ENCODE peak calls at places on chromosomes 2 and 18, in four cellular contexts. One of them, this sample, is unnamed.
A peak's percentile ranks its signal among the peaks of the same experiment; 100 is the strongest.

GRCh38 chr2:25690058-25690457 is 16.7 kb upstream of the DTNB start:
- DNase-seq in HL-60: no peak
- DNase-seq in K562: no peak
- DNase-seq in GM12891: no peak
- DNase-seq in this sample: no peak

GRCh38 chr2:19722486-19723420 is 179.0 kb downstream of the TTC32 start:
- DNase-seq in HL-60: no peak
- DNase-seq in K562: no peak
- DNase-seq in GM12891: no peak
- DNase-seq in this sample: no peak

GRCh38 chr2:235330775-235331438 is 162.9 kb upstream of the AGAP1 start:
- DNase-seq in GM12891: no peak
- DNase-seq in HL-60: no peak
- DNase-seq in K562: no peak
- DNase-seq in this sample: no peak

GRCh38 chr18:6546229-6546628 is 131.5 kb upstream of the L3MBTL4 start:
- DNase-seq in GM12891: no peak
- DNase-seq in K562: no peak
- DNase-seq in HL-60: no peak
- DNase-seq in this sample: no peak

GRCh38 chr18:59546164-59546563 is 151.1 kb downstream of the CCBE1 start:
- DNase-seq in K562: peak; percentile 69
- DNase-seq in GM12891: no peak
- DNase-seq in HL-60: no peak
- DNase-seq in this sample: no peak

GRCh38 chr2:205835251-205835900 is 153.1 kb downstream of the NRP2 start:
- DNase-seq in HL-60: no peak
- DNase-seq in GM12891: no peak
- DNase-seq in K562: no peak
- DNase-seq in this sample: no peak

GRCh38 chr2:223601932-223602676 is at the start of gene SCG2:
- DNase-seq in HL-60: peak; percentile 25
- DNase-seq in GM12891: peak; percentile 13
- DNase-seq in K562: peak; percentile 51
- DNase-seq in this sample: no peak

GRCh38 chr2:223076573-223076972 is 24.6 kb downstream of the KCNE4 start:
- DNase-seq in GM12891: no peak
- DNase-seq in K562: no peak
- DNase-seq in HL-60: no peak
- DNase-seq in this sample: no peak

GRCh38 chr2:19312949-19313348 is 45.5 kb downstream of the OSR1 start:
- DNase-seq in GM12891: no peak
- DNase-seq in K562: no peak
- DNase-seq in HL-60: no peak
- DNase-seq in this sample: no peak

GRCh38 chr2:22281033-22281432 is 1103.9 kb upstream of the KLHL29 start:
- DNase-seq in HL-60: peak; percentile 82
- DNase-seq in GM12891: no peak
- DNase-seq in K562: no peak
- DNase-seq in this sample: no peak

GRCh38 chr2:22276696-22277095 is 1108.3 kb upstream of the KLHL29 start:
- DNase-seq in GM12891: no peak
- DNase-seq in K562: no peak
- DNase-seq in HL-60: peak; percentile 65
- DNase-seq in this sample: peak; percentile 1

GRCh38 chr2:22282902-22283301 is 1102.1 kb upstream of the KLHL29 start:
- DNase-seq in HL-60: no peak
- DNase-seq in K562: no peak
- DNase-seq in GM12891: no peak
- DNase-seq in this sample: no peak

GRCh38 chr2:22282215-22282614 is 1102.8 kb upstream of the KLHL29 start:
- DNase-seq in GM12891: no peak
- DNase-seq in K562: no peak
- DNase-seq in HL-60: peak; percentile 79
- DNase-seq in this sample: no peak
- TF ChIP-seq SPI1 in GM12891: no peak
- TF ChIP-seq SPI1 in K562: no peak
- TF ChIP-seq SPI1 in HL-60: no peak
- TF ChIP-seq SPI1 in this sample: no peak

DNA sequence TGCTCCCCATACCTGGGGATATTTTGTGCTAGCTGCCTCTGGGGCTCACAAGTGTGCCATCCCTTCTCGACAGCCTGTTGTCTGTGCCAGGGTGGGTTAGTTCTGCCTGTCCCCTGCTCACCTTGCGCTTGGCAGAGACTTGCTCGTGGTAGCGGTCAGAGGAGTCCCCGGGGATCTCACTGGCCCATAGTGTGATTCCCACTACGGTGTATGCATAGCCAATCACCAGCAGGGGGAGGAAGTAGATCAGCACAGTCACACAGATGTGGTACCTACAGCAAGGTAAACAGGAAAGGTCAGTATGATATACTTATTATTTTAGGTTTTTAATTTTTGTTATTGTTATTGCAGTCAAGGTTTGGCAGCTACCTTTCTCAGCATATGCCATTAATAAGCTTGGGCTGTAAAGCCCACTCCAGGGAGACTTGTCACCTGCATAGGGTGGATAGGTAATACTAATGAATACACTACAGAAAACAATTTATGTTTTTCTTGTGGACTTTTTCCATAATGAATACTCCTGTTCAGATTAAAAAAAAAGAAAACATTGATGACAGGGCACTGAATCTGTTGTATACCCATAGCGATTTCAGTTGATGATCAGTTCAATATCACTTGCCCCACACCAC is 95.2 kb downstream of the POLE4 start:
- DNase-seq in K562: peak; percentile 53
- DNase-seq in GM12891: no peak
- DNase-seq in HL-60: no peak
- DNase-seq in this sample: peak; percentile 69
- TF ChIP-seq SPI1 in K562: no peak
- TF ChIP-seq SPI1 in GM12891: peak; percentile 9
- TF ChIP-seq SPI1 in HL-60: no peak
- TF ChIP-seq SPI1 in this sample: no peak

GRCh38 chr2:85631316-85631715 is 15.3 kb downstream of the USP39 start:
- DNase-seq in GM12891: no peak
- DNase-seq in HL-60: no peak
- DNase-seq in K562: no peak
- DNase-seq in this sample: no peak

GRCh38 chr2:85623991-85624390 is 8.0 kb downstream of the USP39 start:
- DNase-seq in K562: no peak
- DNase-seq in GM12891: no peak
- DNase-seq in HL-60: no peak
- DNase-seq in this sample: no peak

GRCh38 chr2:85628658-85629057 is 12.7 kb downstream of the USP39 start:
- DNase-seq in K562: no peak
- DNase-seq in GM12891: no peak
- DNase-seq in HL-60: no peak
- DNase-seq in this sample: no peak
- TF ChIP-seq SPI1 in K562: no peak
- TF ChIP-seq SPI1 in GM12891: peak; percentile 69
- TF ChIP-seq SPI1 in HL-60: peak; percentile 45
- TF ChIP-seq SPI1 in this sample: peak; percentile 47

GRCh38 chr18:74524097-74524496 is 10.2 kb upstream of the CNDP1 start:
- DNase-seq in GM12891: no peak
- DNase-seq in K562: no peak
- DNase-seq in HL-60: no peak
- DNase-seq in this sample: no peak

GRCh38 chr18:74528478-74528877 is 5.8 kb upstream of the CNDP1 start:
- DNase-seq in K562: no peak
- DNase-seq in HL-60: no peak
- DNase-seq in GM12891: no peak
- DNase-seq in this sample: no peak

GRCh38 chr18:74522635-74523548 is 11.4 kb upstream of the CNDP1 start:
- DNase-seq in K562: no peak
- DNase-seq in HL-60: no peak
- DNase-seq in GM12891: no peak
- DNase-seq in this sample: no peak

GRCh38 chr18:74526478-74526877 is 7.8 kb upstream of the CNDP1 start:
- DNase-seq in K562: no peak
- DNase-seq in GM12891: no peak
- DNase-seq in HL-60: no peak
- DNase-seq in this sample: no peak

GRCh38 chr18:74525741-74526140 is 8.6 kb upstream of the CNDP1 start:
- DNase-seq in GM12891: no peak
- DNase-seq in HL-60: no peak
- DNase-seq in K562: no peak
- DNase-seq in this sample: no peak
- TF ChIP-seq SPI1 in GM12891: no peak
- TF ChIP-seq SPI1 in HL-60: no peak
- TF ChIP-seq SPI1 in K562: no peak
- TF ChIP-seq SPI1 in this sample: no peak

GRCh38 chr2:30865892-30866681 is 58.8 kb upstream of the CAPN13 start:
- DNase-seq in GM12891: no peak
- DNase-seq in HL-60: peak; percentile 29
- DNase-seq in K562: no peak
- DNase-seq in this sample: no peak
- TF ChIP-seq SPI1 in GM12891: no peak
- TF ChIP-seq SPI1 in HL-60: peak; percentile 70
- TF ChIP-seq SPI1 in K562: no peak
- TF ChIP-seq SPI1 in this sample: no peak

GRCh38 chr2:113178891-113179290 is 5.1 kb downstream of the PSD4 start:
- DNase-seq in K562: no peak
- DNase-seq in GM12891: no peak
- DNase-seq in HL-60: no peak
- DNase-seq in this sample: no peak
- TF ChIP-seq SPI1 in K562: no peak
- TF ChIP-seq SPI1 in GM12891: no peak
- TF ChIP-seq SPI1 in HL-60: no peak
- TF ChIP-seq SPI1 in this sample: no peak

GRCh38 chr2:10252651-10253050 is 50.1 kb upstream of the HPCAL1 start:
- DNase-seq in GM12891: no peak
- DNase-seq in HL-60: no peak
- DNase-seq in K562: no peak
- DNase-seq in this sample: no peak

GRCh38 chr2:10253596-10254372 is 48.9 kb upstream of the HPCAL1 start:
- DNase-seq in K562: peak; percentile 86
- DNase-seq in GM12891: no peak
- DNase-seq in HL-60: no peak
- DNase-seq in this sample: no peak

GRCh38 chr2:10246370-10246769 is 56.3 kb upstream of the HPCAL1 start:
- DNase-seq in HL-60: no peak
- DNase-seq in GM12891: no peak
- DNase-seq in K562: no peak
- DNase-seq in this sample: no peak

GRCh38 chr2:10252202-10252601 is 50.5 kb upstream of the HPCAL1 start:
- DNase-seq in GM12891: no peak
- DNase-seq in K562: no peak
- DNase-seq in HL-60: no peak
- DNase-seq in this sample: no peak

DNA sequence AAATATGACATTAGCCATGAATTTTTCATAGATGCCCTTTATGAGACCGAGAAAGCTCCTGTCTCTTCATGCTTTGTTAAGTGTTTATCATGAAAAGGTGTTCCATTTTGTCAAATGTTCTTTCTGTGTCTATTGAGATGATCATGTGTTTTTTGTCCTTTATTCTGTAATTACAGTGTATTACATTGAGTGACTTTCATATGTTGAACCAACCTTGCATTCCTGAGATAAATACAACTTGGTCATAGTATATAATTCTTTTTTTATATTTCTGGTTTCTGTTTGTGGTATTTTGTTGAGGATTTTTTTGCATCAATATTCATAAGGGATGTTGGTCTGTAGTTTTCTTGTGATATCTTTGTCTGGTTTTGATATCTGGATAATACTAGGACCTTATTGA is 52.9 kb upstream of the HPCAL1 start:
- DNase-seq in GM12891: no peak
- DNase-seq in K562: no peak
- DNase-seq in HL-60: no peak
- DNase-seq in this sample: no peak
- TF ChIP-seq SPI1 in GM12891: no peak
- TF ChIP-seq SPI1 in K562: no peak
- TF ChIP-seq SPI1 in HL-60: no peak
- TF ChIP-seq SPI1 in this sample: no peak